ENCODE peak calls at places on chromosomes 5 and 9, in six cellular contexts. A, E, O, Y, Z and P are unnamed samples.

GRCh38 chr9:89477395-89477794 is 20.5 kb downstream of the SEMA4D start:
- DNase-seq in A (no peak), E (no peak), O (no peak), Y (no peak), Z (no peak), P (no peak)

GRCh38 chr9:30172206-30172605 is 2212.2 kb upstream of the ACO1 start:
- DNase-seq in A (no peak), E (no peak), O (no peak), Y (no peak), Z (no peak), P (no peak)

GRCh38 chr5:95803271-95804148 is 19.0 kb downstream of the GLRX start:
- DNase-seq in A (no peak), E (no peak), O (no peak), Y (no peak), Z (no peak), P (no peak)

GRCh38 chr5:142323480-142324376 is 1.1 kb downstream of the SPRY4 start:
- DNase-seq in A (peak), E (no peak), O (no peak), Y (peak), Z (no peak), P (no peak)

GRCh38 chr5:149210968-149211495 is 60.6 kb upstream of the AFAP1L1 start:
- DNase-seq in A (no peak), E (no peak), O (no peak), Y (no peak), Z (no peak), P (no peak)

GRCh38 chr5:68114641-68115040 is 100.9 kb upstream of the PIK3R1 start:
- DNase-seq in A (no peak), E (no peak), O (peak), Y (no peak), Z (no peak), P (no peak)

GRCh38 chr5:99379187-99379586 is 450.4 kb upstream of the CHD1 start:
- DNase-seq in A (no peak), E (no peak), O (no peak), Y (no peak), Z (no peak), P (no peak)

GRCh38 chr5:124103671-124104070 is 591.7 kb downstream of the CSNK1G3 start:
- DNase-seq in A (no peak), E (no peak), O (no peak), Y (no peak), Z (no peak), P (no peak)

GRCh38 chr5:132742158-132742557 is 4.8 kb upstream of the KIF3A start:
- DNase-seq in A (no peak), E (no peak), O (no peak), Y (no peak), Z (no peak), P (no peak)

GRCh38 chr5:139061274-139061673 is 136.9 kb downstream of the SIL1 start:
- DNase-seq in A (no peak), E (no peak), O (no peak), Y (peak), Z (no peak), P (no peak)

GRCh38 chr9:1055156-1055555 is 5.0 kb downstream of the DMRT2 start:
- DNase-seq in A (no peak), E (no peak), O (no peak), Y (no peak), Z (no peak), P (no peak)